ENCODE peak calls at places on chromosomes 13 and 19, in ten cellular contexts. P is heart left ventricle; N is thoracic aorta; G is foreskin fibroblast; Z is CD8-positive, alpha-beta memory T cell; H is cerebellar cortex; A is posterior cingulate gyrus; T is NCI-H2107; V is AG08396; J is Daoy. R is an unnamed sample.

GRCh38 chr13:113410472-113411201 is 42.7 kb downstream of the ADPRHL1 start:
- DNase-seq in N (peak; percentile 66), Z (no peak), J (peak; percentile 87), T (no peak), V (peak; percentile 90), G (peak; percentile 91), P (peak; percentile 10), H (no peak), A (peak; percentile 89), R (no peak)

GRCh38 chr19:17406039-17406886 is 833 bp upstream of the BST2 start:
- DNase-seq in A (no peak), T (no peak), V (no peak), P (no peak), J (peak; percentile 92), N (no peak), Z (no peak), G (no peak), H (no peak), R (no peak)

GRCh38 chr19:45769054-45769782 is at the start of gene SIX5:
- DNase-seq in G (peak; percentile 97), H (peak; percentile 88), T (peak; percentile 88), Z (peak; percentile 95), P (peak; percentile 99), N (peak; percentile 88), J (peak; percentile 100), V (peak; percentile 99), A (peak; percentile 99), R (peak; percentile 94)

GRCh38 chr13:92158335-92158734 is 759.9 kb downstream of the GPC5 start:
- DNase-seq in H (no peak), A (no peak), P (no peak), Z (no peak), J (no peak), N (no peak), T (no peak), G (no peak), V (no peak), R (no peak)

GRCh38 chr13:51000576-51001260 is 91.1 kb downstream of the RNASEH2B start:
- DNase-seq in G (peak; percentile 45), N (no peak), Z (no peak), J (peak; percentile 29), A (peak; percentile 80), V (peak; percentile 37), P (peak; percentile 17), H (peak; percentile 25), T (no peak), R (no peak)

GRCh38 chr13:27026396-27026795 is 145.2 kb downstream of the USP12 start:
- DNase-seq in T (no peak), V (no peak), J (no peak), G (no peak), P (no peak), N (no peak), Z (no peak), A (no peak), H (no peak), R (no peak)

GRCh38 chr13:101454767-101455166 is 2.3 kb downstream of the ITGBL1 start:
- DNase-seq in G (no peak), V (no peak), T (no peak), N (no peak), A (no peak), J (no peak), Z (no peak), H (no peak), P (no peak), R (no peak)

GRCh38 chr13:25249001-25249543 is 38.2 kb downstream of the MTMR6 start:
- DNase-seq in P (no peak), N (no peak), J (no peak), T (no peak), H (peak; percentile 84), Z (no peak), A (peak; percentile 92), G (peak; percentile 41), V (peak; percentile 8), R (no peak)

GRCh38 chr19:6292006-6292405 is 12.2 kb upstream of the MLLT1 start:
- DNase-seq in T (no peak), J (no peak), H (no peak), V (no peak), A (peak; percentile 11), P (no peak), N (no peak), Z (no peak), G (no peak), R (no peak)

GRCh38 chr19:47698631-47699359 is 14.4 kb upstream of the EHD2 start:
- DNase-seq in G (no peak), P (no peak), Z (no peak), T (no peak), V (no peak), N (no peak), A (peak; percentile 84), J (no peak), H (no peak), R (no peak)

GRCh38 chr13:108902557-108903155 is 273.2 kb downstream of the MYO16 start:
- DNase-seq in H (no peak), A (no peak), G (peak; percentile 28), J (no peak), Z (no peak), P (no peak), N (no peak), T (no peak), V (no peak), R (no peak)

GRCh38 chr13:69035771-69036170 is 1071.9 kb upstream of the ATXN8OS start:
- DNase-seq in A (no peak), G (no peak), P (no peak), J (no peak), V (no peak), H (no peak), Z (no peak), T (no peak), N (no peak), R (no peak)

GRCh38 chr13:79966502-79966901 is 374.4 kb downstream of the SPRY2 start:
- DNase-seq in A (no peak), P (no peak), V (no peak), J (no peak), Z (no peak), H (no peak), T (no peak), N (no peak), G (no peak), R (no peak)

GRCh38 chr19:1051791-1052190 is 11.9 kb downstream of the ABCA7 start:
- DNase-seq in H (no peak), G (no peak), P (no peak), Z (no peak), J (no peak), V (no peak), T (no peak), N (no peak), A (no peak), R (no peak)

GRCh38 chr19:47158879-47159509 is 28.4 kb downstream of the SAE1 start:
- DNase-seq in V (no peak), G (no peak), Z (peak; percentile 68), H (no peak), T (no peak), J (no peak), P (no peak), A (no peak), N (no peak), R (peak; percentile 29)

GRCh38 chr13:47258384-47258783 is 361.5 kb upstream of the HTR2A start:
- DNase-seq in J (no peak), H (peak; percentile 1), G (no peak), A (no peak), P (no peak), N (no peak), Z (no peak), T (no peak), V (no peak), R (no peak)

GRCh38 chr13:63449549-63449948 is 2033.9 kb upstream of the PCDH20 start:
- DNase-seq in H (no peak), Z (no peak), A (no peak), N (no peak), T (no peak), P (no peak), J (no peak), V (no peak), G (peak; percentile 5), R (no peak)

R was measured in activated T-helper 1 cell treated with anti-CD3 and anti-CD28 coated beads, Interleukin-12 subunit alpha, Interleukin-12 subunit beta, Interleukin-2, Interleukin-4 antibody, amounts not matched to agents 30 ng/mL and 10 ng/mL and 1 ng/mL, durations not matched to agents 14 hours and 24 hours and 36 hours.